ENCODE peak calls at places on chromosomes 7 and 10, in eight cellular contexts. D is NCI-H1417; H is germinal center; Z is hippocampal formation; L is HT-29; J is activated T-cell treated with anti-CD3 and anti-CD28 coated beads for 1 hour; B is stimulated activated CD8-positive, alpha-beta memory T cell treated with anti-CD3 and anti-CD28 coated beads, Interleukin-7, amount 100 ng/mL, for 24 hours; T is substantia nigra. G is an unnamed sample.

GRCh38 chr10:132349766-132350165 is 17.8 kb downstream of the LRRC27 start:
- DNase-seq in D (no peak), H (no peak), Z (no peak), L (no peak), J (no peak), B (no peak), T (no peak), G (no peak)

GRCh38 chr10:13503745-13504463 is 24.9 kb downstream of the BEND7 start:
- DNase-seq in D (no peak), H (no peak), Z (no peak), L (no peak), J (no peak), B (no peak), T (no peak), G (no peak)

GRCh38 chr7:17408245-17408903 is 109.9 kb downstream of the AHR start:
- DNase-seq in D (no peak), H (no peak), Z (no peak), L (peak), J (no peak), B (no peak), T (no peak), G (peak)

GRCh38 chr10:91054325-91054724 is 133.4 kb upstream of the ANKRD1 start:
- DNase-seq in D (no peak), H (no peak), Z (no peak), L (no peak), J (no peak), B (no peak), T (no peak), G (no peak)

GRCh38 chr7:73909051-73909941 is 48.3 kb downstream of the TMEM270 start:
- DNase-seq in D (no peak), H (peak), Z (no peak), L (no peak), J (no peak), B (no peak), T (no peak), G (no peak)

GRCh38 chr7:154484406-154484805 is 432.2 kb downstream of the DPP6 start:
- DNase-seq in D (no peak), H (no peak), Z (peak), L (no peak), J (no peak), B (no peak), T (peak), G (no peak)

GRCh38 chr10:91345716-91346115 is 64.4 kb upstream of the HECTD2 start:
- DNase-seq in D (no peak), H (no peak), Z (no peak), L (no peak), J (no peak), B (no peak), T (no peak), G (no peak)

GRCh38 chr7:106844286-106844997 is 20.6 kb upstream of the PIK3CG start:
- DNase-seq in D (no peak), H (no peak), Z (no peak), L (no peak), J (no peak), B (no peak), T (no peak), G (no peak)

GRCh38 chr7:50092579-50093411 is at the start of gene ZPBP:
- DNase-seq in D (peak), H (peak), Z (peak), L (peak), J (peak), B (peak), T (no peak), G (peak)

GRCh38 chr7:125675628-125676027 is 746.0 kb upstream of the POT1 start:
- DNase-seq in D (no peak), H (no peak), Z (no peak), L (no peak), J (no peak), B (no peak), T (no peak), G (no peak)

GRCh38 chr7:48114115-48114514 is 25.1 kb downstream of the UPP1 start:
- DNase-seq in D (no peak), H (no peak), Z (no peak), L (no peak), J (no peak), B (no peak), T (no peak), G (no peak)

GRCh38 chr7:40230086-40230485 is 95.3 kb downstream of the SUGCT start:
- DNase-seq in D (no peak), H (no peak), Z (no peak), L (no peak), J (no peak), B (no peak), T (no peak), G (no peak)

GRCh38 chr7:37390149-37390548 is 58.5 kb downstream of the ELMO1 start:
- DNase-seq in D (no peak), H (no peak), Z (no peak), L (no peak), J (no peak), B (no peak), T (no peak), G (no peak)

GRCh38 chr10:60978287-60979115 is 34.5 kb upstream of the RHOBTB1 start:
- DNase-seq in D (peak), H (no peak), Z (peak), L (peak), J (no peak), B (no peak), T (no peak), G (peak)

GRCh38 chr10:3465406-3465891 is 292.9 kb upstream of the PITRM1 start:
- DNase-seq in D (no peak), H (no peak), Z (no peak), L (no peak), J (no peak), B (no peak), T (no peak), G (no peak)

GRCh38 chr10:34097682-34098081 is 717.4 kb downstream of the PARD3 start:
- DNase-seq in D (no peak), H (no peak), Z (no peak), L (no peak), J (no peak), B (no peak), T (no peak), G (no peak)

GRCh38 chr10:20147679-20148078 is 331.4 kb downstream of the PLXDC2 start:
- DNase-seq in D (peak), H (no peak), Z (no peak), L (no peak), J (no peak), B (no peak), T (no peak), G (no peak)

GRCh38 chr10:49457686-49458085 is 61.8 kb upstream of the DRGX start:
- DNase-seq in D (no peak), H (no peak), Z (no peak), L (no peak), J (no peak), B (no peak), T (no peak), G (no peak)

GRCh38 chr7:90560730-90561129 is 35.4 kb upstream of the CDK14 start:
- DNase-seq in D (no peak), H (no peak), Z (no peak), L (no peak), J (no peak), B (no peak), T (no peak), G (no peak)

GRCh38 chr10:53754851-53755250 is 982.3 kb upstream of the MBL2 start:
- DNase-seq in D (peak), H (no peak), Z (no peak), L (no peak), J (no peak), B (no peak), T (no peak), G (peak)